ENCODE peak calls at places on chromosomes 1 and 21, in eight cellular contexts. V, X, R, Y, E, W, C and J are unnamed samples.

GRCh38 chr1:157199421-157199755 is 61.2 kb upstream of the ETV3 start:
- DNase-seq in R (no peak), X (no peak), W (peak; percentile 33), E (peak; percentile 19), C (no peak), V (no peak), Y (no peak), J (no peak)

GRCh38 chr1:35505911-35506798 is 51.0 kb downstream of the KIAA0319L start:
- DNase-seq in E (peak; percentile 93), R (no peak), W (no peak), C (no peak), V (peak; percentile 68), Y (peak; percentile 24), X (no peak), J (peak; percentile 83)

GRCh38 chr21:46661627-46662366 is 26.3 kb downstream of the PRMT2 start:
- DNase-seq in V (no peak), W (peak; percentile 70), R (no peak), C (no peak), X (no peak), Y (no peak), E (no peak), J (peak; percentile 8)

GRCh38 chr1:209854196-209854595 is 26.4 kb downstream of the UTP25 start:
- DNase-seq in Y (no peak), W (no peak), V (no peak), C (no peak), E (no peak), R (no peak), X (no peak), J (no peak)

GRCh38 chr1:228455715-228456114 is 31.5 kb upstream of the RNF187 start:
- DNase-seq in Y (no peak), V (no peak), X (peak; percentile 3), E (no peak), R (no peak), W (no peak), C (no peak), J (no peak)

GRCh38 chr21:17476006-17476405 is 36.8 kb upstream of the CXADR start:
- DNase-seq in Y (no peak), V (no peak), R (no peak), X (no peak), W (no peak), C (no peak), E (no peak), J (no peak)

GRCh38 chr1:183121609-183122008 is 64.5 kb upstream of the LAMC2 start:
- DNase-seq in X (no peak), V (no peak), R (no peak), E (no peak), C (no peak), W (no peak), Y (no peak), J (no peak)

GRCh38 chr1:234256359-234256758 is 116.9 kb upstream of the COA6 start:
- DNase-seq in R (no peak), Y (no peak), X (no peak), E (peak; percentile 1), C (no peak), W (no peak), V (no peak), J (no peak)

GRCh38 chr1:108502624-108503023 is 52.5 kb downstream of the NBPF6 start:
- DNase-seq in Y (no peak), W (no peak), X (no peak), V (peak; percentile 33), E (peak; percentile 60), R (no peak), C (no peak), J (no peak)

GRCh38 chr1:72009756-72010441 is 272.4 kb downstream of the NEGR1 start:
- DNase-seq in Y (no peak), X (peak; percentile 9), C (no peak), R (no peak), W (peak; percentile 6), E (no peak), V (no peak), J (no peak)

GRCh38 chr21:42118901-42119300 is 47.8 kb downstream of the UMODL1 start:
- DNase-seq in C (no peak), V (no peak), X (peak; percentile 54), R (peak; percentile 61), Y (no peak), E (no peak), W (no peak), J (no peak)

GRCh38 chr1:4937876-4938534 is 283.6 kb downstream of the AJAP1 start:
- DNase-seq in X (no peak), E (no peak), C (no peak), W (no peak), R (no peak), Y (no peak), V (no peak), J (no peak)

GRCh38 chr1:28507247-28507645 is 1.4 kb downstream of the RCC1 start:
- DNase-seq in W (no peak), Y (no peak), E (no peak), V (no peak), X (no peak), C (no peak), R (no peak), J (no peak)